ENCODE peak calls at places on chromosomes 4 and X, in seven cellular contexts. M is suprapubic skin, X is stomach, T is tibial nerve, U is IMR-90, N is testis, G is A549. R is an unnamed sample.

GRCh38 chr4:165738571-165738970 is 134.5 kb upstream of the TLL1 start:
- DNase-seq in M (no peak), X (no peak), T (no peak), U (no peak), N (no peak), G (no peak), R (no peak)

GRCh38 chr4:7676376-7676775 is 241.6 kb upstream of the PSAPL1 start:
- DNase-seq in M (no peak), X (no peak), T (no peak), U (no peak), N (no peak), G (no peak), R (no peak)

GRCh38 chr4:35934370-35934981 is 309.8 kb downstream of the ARAP2 start:
- DNase-seq in M (no peak), X (no peak), T (no peak), U (peak; percentile 1), N (no peak), G (peak; percentile 9), R (no peak)

GRCh38 chr4:18343581-18343980 is 322.0 kb upstream of the LCORL start:
- DNase-seq in M (no peak), X (no peak), T (no peak), U (no peak), N (no peak), G (no peak), R (no peak)

GRCh38 chr4:38416450-38417014 is 247.5 kb upstream of the KLF3 start:
- DNase-seq in M (no peak), X (no peak), T (no peak), U (no peak), N (no peak), G (no peak), R (no peak)

GRCh38 chr4:175431635-175432034 is 380.4 kb downstream of the GPM6A start:
- DNase-seq in M (no peak), X (no peak), T (no peak), U (no peak), N (no peak), G (no peak), R (no peak)

GRCh38 chr4:128295255-128295654 is 7.6 kb upstream of the PGRMC2 start:
- DNase-seq in M (no peak), X (no peak), T (no peak), U (no peak), N (no peak), G (no peak), R (no peak)

GRCh38 chr4:133000012-133000411 is 149.1 kb upstream of the PCDH10 start:
- DNase-seq in M (no peak), X (no peak), T (no peak), U (no peak), N (no peak), G (no peak), R (no peak)

GRCh38 chr4:40292313-40292759 is 42.8 kb upstream of the CHRNA9 start:
- DNase-seq in M (no peak), X (no peak), T (no peak), U (peak; percentile 12), N (peak; percentile 19), G (peak; percentile 20), R (no peak)

GRCh38 chr4:183808102-183808466 is 97.0 kb upstream of the STOX2 start:
- DNase-seq in M (no peak), X (no peak), T (no peak), U (no peak), N (peak; percentile 43), G (no peak), R (no peak)

GRCh38 chrX:1361275-1361674 is 24.7 kb downstream of the IL3RA start:
- DNase-seq in M (no peak), X (no peak), T (no peak), U (no peak), N (no peak), G (no peak), R (no peak)

GRCh38 chr4:14596904-14597303 is 405.4 kb upstream of the CPEB2 start:
- DNase-seq in M (no peak), X (no peak), T (no peak), U (no peak), N (no peak), G (no peak), R (no peak)

DNA sequence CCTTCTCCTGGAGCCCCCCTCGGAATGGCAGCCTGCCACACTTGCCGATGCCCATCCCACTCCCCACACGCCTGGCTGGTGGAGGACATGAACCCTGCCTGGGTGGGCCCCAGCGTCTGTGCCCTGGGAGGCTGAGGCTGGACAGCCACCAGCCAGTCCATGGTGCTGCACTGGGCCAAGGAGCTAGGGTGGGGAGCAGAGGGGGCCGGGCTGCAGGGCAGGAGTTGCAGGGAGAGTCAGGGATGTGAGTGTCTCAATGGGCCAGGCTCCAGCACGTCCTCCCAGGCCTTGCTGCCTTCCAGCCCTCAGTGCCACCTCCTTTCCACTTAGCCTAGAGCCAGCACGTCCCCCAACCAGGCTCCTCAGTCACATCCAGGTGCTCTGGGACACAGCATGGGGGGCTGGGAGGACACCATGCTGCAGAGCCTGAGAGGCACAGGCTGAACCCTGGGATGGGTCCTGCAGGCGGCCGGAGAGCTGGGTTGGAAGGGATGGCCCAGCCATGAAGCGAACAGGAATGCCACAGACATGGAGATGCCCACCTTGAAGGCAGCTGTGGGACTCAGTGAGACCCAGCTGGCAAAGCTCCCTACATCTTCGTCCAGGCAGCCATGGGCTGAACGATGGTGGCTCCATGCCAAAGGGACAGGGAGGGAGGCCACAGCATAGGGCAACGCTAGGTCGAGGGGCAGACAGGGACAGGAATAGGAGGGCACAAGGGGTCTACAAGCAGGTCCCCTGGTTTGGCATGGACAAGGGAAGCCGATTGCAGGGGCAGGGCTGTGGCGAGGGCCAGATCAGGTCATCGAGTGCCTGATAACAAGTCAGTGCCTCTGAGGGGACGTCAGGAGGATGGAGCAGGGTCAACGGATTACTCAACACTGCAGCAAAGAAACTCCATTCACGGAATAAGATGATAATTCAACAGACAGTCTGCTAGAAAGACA is 30.1 kb upstream of the MXD4 start:
- DNase-seq in M (peak; percentile 70), X (no peak), T (no peak), U (no peak), N (no peak), G (no peak), R (peak; percentile 42)
- H3K4me1 ChIP-seq in M (peaks cover 6% of the 10 kb centered on the region), X (no peaks in the 10 kb centered on the region), T (no peaks in the 10 kb centered on the region), U (peaks cover 11% of the 10 kb centered on the region), N (no peaks in the 10 kb centered on the region), G (no peaks in the 10 kb centered on the region), R (no peaks in the 10 kb centered on the region)

GRCh38 chrX:154378799-154379568 is at the start of gene EMD:
- DNase-seq in M (peak; percentile 97), X (peak; percentile 96), T (peak; percentile 92), U (peak; percentile 96), N (peak; percentile 97), G (peak; percentile 99), R (peak; percentile 98)
- TF ChIP-seq POLR2A in M (peak; percentile 12), X (peak; percentile 31), T (peak; percentile 81), U (peak; percentile 88), N (peak; percentile 75), G (peak; percentile 67), R (peak; percentile 82)

GRCh38 chrX:66013195-66013816 is 26.6 kb downstream of the VSIG4 start:
- DNase-seq in M (no peak), X (no peak), T (no peak), U (no peak), N (no peak), G (no peak), R (no peak)
- H3K4me1 ChIP-seq in M (no peaks in the 10 kb centered on the region), X (no peaks in the 10 kb centered on the region), T (no peaks in the 10 kb centered on the region), U (no peaks in the 10 kb centered on the region), N (no peaks in the 10 kb centered on the region), G (no peaks in the 10 kb centered on the region), R (no peaks in the 10 kb centered on the region)

DNA sequence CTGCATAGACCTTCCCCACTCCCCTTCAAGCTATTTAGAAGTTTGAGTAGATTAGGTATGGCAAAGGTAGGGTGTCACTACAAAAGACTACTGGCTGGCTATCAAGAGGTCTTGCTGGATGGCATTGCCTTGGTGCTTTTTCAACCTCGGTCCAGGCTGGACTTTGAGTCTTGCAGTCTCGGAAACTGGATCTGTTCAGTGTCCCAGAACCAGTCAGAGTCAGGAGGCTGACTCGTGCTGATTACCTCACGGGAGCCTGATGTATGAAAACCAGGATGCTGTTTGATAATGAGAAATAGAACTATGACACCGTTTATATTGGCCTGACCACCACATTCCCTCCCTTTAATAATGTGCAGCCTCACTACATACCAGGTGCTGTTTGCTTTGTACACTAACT is 2.7 kb upstream of the PHKA1 start:
- DNase-seq in M (no peak), X (no peak), T (no peak), U (peak; percentile 26), N (no peak), G (peak; percentile 12), R (no peak)
- TF ChIP-seq POLR2A in M (no peak), X (no peak), T (no peak), U (no peak), N (no peak), G (no peak), R (no peak)

GRCh38 chr4:185839204-185839712 is 27.3 kb upstream of the SORBS2 start:
- DNase-seq in M (no peak), X (no peak), T (peak; percentile 41), U (peak; percentile 91), N (peak; percentile 51), G (peak; percentile 77), R (peak; percentile 68)

GRCh38 chr4:185839770-185840169 is 27.8 kb upstream of the SORBS2 start:
- DNase-seq in M (no peak), X (no peak), T (no peak), U (peak; percentile 26), N (no peak), G (no peak), R (no peak)

GRCh38 chr4:185840201-185840600 is 28.2 kb upstream of the SORBS2 start:
- DNase-seq in M (no peak), X (no peak), T (no peak), U (peak; percentile 33), N (no peak), G (no peak), R (no peak)

GRCh38 chr4:185841451-185841850 is 29.5 kb upstream of the SORBS2 start:
- DNase-seq in M (no peak), X (no peak), T (no peak), U (no peak), N (no peak), G (no peak), R (no peak)

GRCh38 chr4:185840953-185841352 is 29.0 kb upstream of the SORBS2 start:
- DNase-seq in M (no peak), X (no peak), T (no peak), U (no peak), N (no peak), G (no peak), R (no peak)
- H3K4me1 ChIP-seq in M (peaks cover 17% of the 10 kb centered on the region), X (peaks cover 8% of the 10 kb centered on the region), T (no peaks in the 10 kb centered on the region), U (peaks cover 24% of the 10 kb centered on the region), N (peaks cover 9% of the 10 kb centered on the region), G (peaks cover 30% of the 10 kb centered on the region), R (peaks cover 12% of the 10 kb centered on the region)

GRCh38 chrX:65034641-65035450 is 58.6 kb upstream of the ZC4H2 start:
- DNase-seq in M (peak; percentile 71), X (peak; percentile 79), T (peak; percentile 26), U (peak; percentile 68), N (peak; percentile 82), G (peak; percentile 58), R (peak; percentile 89)
- TF ChIP-seq POLR2A in M (no peak), X (no peak), T (no peak), U (no peak), N (no peak), G (no peak), R (no peak)

DNA sequence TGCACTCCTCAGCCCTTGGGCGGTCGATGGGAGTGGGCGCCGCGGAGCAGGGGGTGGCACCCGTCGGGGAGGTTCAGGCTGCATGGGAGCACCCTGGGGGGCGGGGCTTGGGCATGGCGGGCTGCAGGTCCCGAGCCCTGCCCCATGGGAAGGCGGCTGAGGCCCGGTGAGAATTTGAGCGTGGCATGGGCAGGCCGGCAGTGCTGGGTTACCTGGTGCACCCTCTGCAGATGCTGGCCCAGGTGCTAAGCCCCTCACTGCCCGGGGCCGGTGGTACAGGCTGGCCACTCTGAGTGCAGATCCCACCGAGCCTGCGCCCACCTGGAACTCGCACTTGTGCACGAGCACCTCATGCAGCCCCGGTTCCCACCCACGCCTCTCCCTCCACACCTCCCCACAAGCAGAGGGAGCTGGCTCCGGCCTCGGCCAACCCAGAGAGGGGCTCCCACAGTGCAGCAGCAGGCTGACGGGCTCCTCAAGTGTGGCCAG is 556.3 kb downstream of the GALNTL6 start:
- DNase-seq in M (no peak), X (no peak), T (no peak), U (no peak), N (no peak), G (no peak), R (no peak)
- H3K4me1 ChIP-seq in M (no peaks in the 10 kb centered on the region), X (no peaks in the 10 kb centered on the region), T (no peaks in the 10 kb centered on the region), U (no peaks in the 10 kb centered on the region), N (peaks cover 3% of the 10 kb centered on the region), G (no peaks in the 10 kb centered on the region), R (no peaks in the 10 kb centered on the region)